ENCODE peak calls at places on chromosomes 16 and 17, in four cellular contexts. H is HepG2, P is K562, C is HCT116. Z is an unnamed sample.

GRCh38 chr16:72112452-72112792 is 18.8 kb downstream of the DHX38 start:
- DNase-seq in H (no peak), P (no peak), C (no peak), Z (no peak)

GRCh38 chr17:48596000-48596734 is 2.6 kb upstream of the HOXB5 start:
- DNase-seq in H (no peak), P (no peak), C (no peak), Z (no peak)

GRCh38 chr16:50025544-50025931 is 513 bp downstream of the CNEP1R1 start:
- DNase-seq in H (peak; percentile 23), P (peak; percentile 31), C (no peak), Z (no peak)

GRCh38 chr17:19986941-19987714 is 9.5 kb upstream of the AKAP10 start:
- DNase-seq in H (no peak), P (no peak), C (no peak), Z (no peak)

GRCh38 chr17:8073627-8074485 is 13.7 kb downstream of the ALOX12B start:
- DNase-seq in H (peak; percentile 32), P (peak; percentile 71), C (peak; percentile 44), Z (peak; percentile 62)

GRCh38 chr17:64441772-64442549 is 7.0 kb upstream of the MILR1 start:
- DNase-seq in H (peak; percentile 47), P (no peak), C (no peak), Z (no peak)

GRCh38 chr16:78035012-78035411 is 12.7 kb downstream of the CLEC3A start:
- DNase-seq in H (no peak), P (no peak), C (no peak), Z (no peak)

GRCh38 chr16:89883346-89884040 is 10.1 kb downstream of the TCF25 start:
- DNase-seq in H (no peak), P (no peak), C (no peak), Z (no peak)

GRCh38 chr17:29733151-29733550 is 110.4 kb upstream of the CORO6 start:
- DNase-seq in H (no peak), P (no peak), C (no peak), Z (no peak)

GRCh38 chr17:7045492-7046126 is 1.7 kb upstream of the SLC16A11 start:
- DNase-seq in H (peak; percentile 80), P (no peak), C (peak; percentile 67), Z (peak; percentile 39)

GRCh38 chr16:63776034-63776433 is 1345.8 kb downstream of the CDH11 start:
- DNase-seq in H (no peak), P (no peak), C (no peak), Z (no peak)

GRCh38 chr16:25413962-25414361 is 156.3 kb upstream of the ZKSCAN2 start:
- DNase-seq in H (no peak), P (no peak), C (no peak), Z (no peak)

GRCh38 chr17:55926276-55926995 is 175.6 kb downstream of the PCTP start:
- DNase-seq in H (no peak), P (no peak), C (no peak), Z (peak; percentile 30)

GRCh38 chr16:77816293-77816692 is 27.9 kb downstream of the VAT1L start:
- DNase-seq in H (no peak), P (no peak), C (no peak), Z (no peak)

GRCh38 chr16:27564226-27564625 is 14.3 kb downstream of the KATNIP start:
- DNase-seq in H (no peak), P (no peak), C (no peak), Z (no peak)

GRCh38 chr17:11503292-11503691 is 95.0 kb upstream of the DNAH9 start:
- DNase-seq in H (no peak), P (no peak), C (no peak), Z (no peak)

GRCh38 chr17:6708357-6708961 is 4.7 kb downstream of the SLC13A5 start:
- DNase-seq in H (no peak), P (no peak), C (no peak), Z (no peak)

GRCh38 chr16:19969284-19969683 is 84.6 kb upstream of the GPRC5B start:
- DNase-seq in H (no peak), P (no peak), C (no peak), Z (no peak)

GRCh38 chr16:69035375-69035774 is 70.1 kb upstream of the HAS3 start:
- DNase-seq in H (no peak), P (no peak), C (no peak), Z (no peak)

GRCh38 chr16:35559911-35560636 is 2100.7 kb downstream of the TP53TG3F start:
- DNase-seq in H (no peak), P (no peak), C (no peak), Z (no peak)

GRCh38 chr16:75648265-75649076 is 898 bp downstream of the TERF2IP start:
- DNase-seq in H (peak; percentile 63), P (peak; percentile 72), C (peak; percentile 48), Z (peak; percentile 57)

GRCh38 chr16:69113216-69113615 is 7.8 kb downstream of the HAS3 start:
- DNase-seq in H (no peak), P (no peak), C (no peak), Z (no peak)

GRCh38 chr17:55731586-55732250 is 9.1 kb upstream of the TMEM100 start:
- DNase-seq in H (no peak), P (no peak), C (no peak), Z (no peak)

GRCh38 chr17:81354944-81355327 is 40.3 kb upstream of the BAHCC1 start:
- DNase-seq in H (peak; percentile 71), P (peak; percentile 54), C (no peak), Z (no peak)

GRCh38 chr17:48465884-48466283 is 35.9 kb upstream of the SKAP1 start:
- DNase-seq in H (no peak), P (no peak), C (no peak), Z (no peak)

GRCh38 chr16:66619036-66619435 is 14.5 kb downstream of the CMTM3 start:
- DNase-seq in H (no peak), P (no peak), C (no peak), Z (no peak)

GRCh38 chr16:49755291-49755611 is 100.7 kb downstream of the ZNF423 start:
- DNase-seq in H (no peak), P (peak; percentile 25), C (peak; percentile 10), Z (peak; percentile 40)

GRCh38 chr17:18984273-18985114 is 20.1 kb downstream of the FAM83G start:
- DNase-seq in H (no peak), P (no peak), C (no peak), Z (no peak)

GRCh38 chr17:56884483-56885144 is 29.2 kb downstream of the TRIM25 start:
- DNase-seq in H (no peak), P (no peak), C (no peak), Z (no peak)

GRCh38 chr16:69839798-69840409 is 77.8 kb downstream of the WWP2 start:
- DNase-seq in H (peak; percentile 81), P (no peak), C (no peak), Z (no peak)

GRCh38 chr16:14302031-14302398 is 230.9 kb downstream of the MRTFB start:
- DNase-seq in H (peak; percentile 49), P (peak; percentile 89), C (no peak), Z (no peak)

GRCh38 chr16:85347213-85347591 is 234.9 kb upstream of the CIBAR2 start:
- DNase-seq in H (peak; percentile 23), P (peak; percentile 75), C (no peak), Z (no peak)

GRCh38 chr16:80511824-80512223 is 29.0 kb upstream of the DYNLRB2 start:
- DNase-seq in H (no peak), P (no peak), C (no peak), Z (no peak)

GRCh38 chr16:84867696-84868095 is 47.9 kb downstream of the CRISPLD2 start:
- DNase-seq in H (no peak), P (no peak), C (no peak), Z (no peak)

DNA sequence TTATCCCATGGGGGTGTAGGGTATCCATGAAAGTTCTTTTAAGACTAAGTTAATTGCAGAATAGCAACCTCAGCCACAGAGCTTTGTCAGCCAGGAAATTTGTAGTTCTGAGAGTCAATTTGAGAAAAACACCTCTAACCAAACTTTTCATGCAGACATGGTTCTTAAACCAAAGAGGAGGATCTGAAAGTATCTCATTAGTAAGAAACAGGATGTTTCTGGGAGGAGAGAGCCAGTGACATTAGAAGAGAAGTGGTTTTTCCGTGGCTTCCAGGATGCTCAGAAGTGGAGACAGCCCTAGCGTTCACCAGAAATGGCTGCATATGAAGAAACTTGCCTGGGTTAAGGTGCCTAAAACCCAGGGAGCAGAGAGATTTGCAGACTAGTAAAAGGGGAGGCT is 7.9 kb downstream of the GNAO1 start:
- DNase-seq in H (no peak), P (no peak), C (no peak), Z (no peak)
- TF ChIP-seq ZNF274 in H (no peak), P (no peak), C (no peak), Z (no peak)

GRCh38 chr16:31453255-31454204 is 5.8 kb upstream of the ARMC5 start:
- DNase-seq in H (peak; percentile 75), P (peak; percentile 40), C (no peak), Z (no peak)
- H3K9ac ChIP-seq in H (peak overlapping the region; percentile 9), P (peak overlapping the region; percentile 28), C (peak overlapping the region; percentile 16), Z (peak overlapping the region; percentile 53)

DNA sequence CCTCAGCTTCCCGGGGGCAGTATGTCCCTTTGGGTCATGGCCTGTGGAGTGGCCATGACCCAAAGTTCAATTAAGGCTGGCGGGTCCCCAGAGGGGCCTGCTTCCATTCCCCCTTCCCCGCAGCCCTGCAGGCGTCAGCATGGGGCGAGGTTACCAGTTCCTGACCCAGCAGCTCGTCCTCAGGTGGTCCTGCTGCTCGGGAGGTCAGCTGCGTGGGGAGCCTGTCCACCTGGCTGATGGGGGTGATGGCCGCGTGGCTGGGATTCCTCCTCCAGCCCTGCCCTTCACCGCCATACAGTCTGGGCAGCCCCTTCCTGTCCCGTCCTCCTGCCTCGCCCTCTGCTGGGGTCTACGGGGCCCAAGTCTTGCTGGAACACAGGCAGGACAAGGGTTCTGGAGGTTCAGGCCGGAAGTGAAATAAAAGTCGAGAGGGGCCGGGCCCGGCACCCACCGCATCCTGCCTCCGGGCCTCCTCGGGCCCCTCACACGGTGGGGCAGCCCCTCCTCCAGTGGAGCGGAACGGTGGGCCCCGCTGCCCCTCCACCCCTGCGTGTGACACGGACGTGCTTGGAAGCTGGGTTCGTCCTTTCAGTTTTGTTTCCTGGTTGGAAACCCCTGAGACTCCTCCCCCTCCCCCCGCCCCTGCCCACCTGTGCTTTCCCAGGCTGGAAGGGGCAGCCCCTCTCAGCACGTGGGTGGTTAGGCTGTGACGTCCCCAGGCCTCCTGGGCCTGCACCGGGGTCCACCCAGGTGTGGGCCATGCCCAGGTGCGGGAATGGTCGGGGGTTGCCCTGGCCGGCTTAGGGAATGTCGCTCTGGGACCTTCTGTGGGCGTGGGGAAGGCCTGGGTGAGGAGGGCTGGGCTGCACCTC is 6.8 kb downstream of the UBALD2 start:
- DNase-seq in H (no peak), P (peak; percentile 37), C (no peak), Z (no peak)
- TF ChIP-seq YY1 in H (no peak), P (no peak), C (no peak), Z (no peak)

DNA sequence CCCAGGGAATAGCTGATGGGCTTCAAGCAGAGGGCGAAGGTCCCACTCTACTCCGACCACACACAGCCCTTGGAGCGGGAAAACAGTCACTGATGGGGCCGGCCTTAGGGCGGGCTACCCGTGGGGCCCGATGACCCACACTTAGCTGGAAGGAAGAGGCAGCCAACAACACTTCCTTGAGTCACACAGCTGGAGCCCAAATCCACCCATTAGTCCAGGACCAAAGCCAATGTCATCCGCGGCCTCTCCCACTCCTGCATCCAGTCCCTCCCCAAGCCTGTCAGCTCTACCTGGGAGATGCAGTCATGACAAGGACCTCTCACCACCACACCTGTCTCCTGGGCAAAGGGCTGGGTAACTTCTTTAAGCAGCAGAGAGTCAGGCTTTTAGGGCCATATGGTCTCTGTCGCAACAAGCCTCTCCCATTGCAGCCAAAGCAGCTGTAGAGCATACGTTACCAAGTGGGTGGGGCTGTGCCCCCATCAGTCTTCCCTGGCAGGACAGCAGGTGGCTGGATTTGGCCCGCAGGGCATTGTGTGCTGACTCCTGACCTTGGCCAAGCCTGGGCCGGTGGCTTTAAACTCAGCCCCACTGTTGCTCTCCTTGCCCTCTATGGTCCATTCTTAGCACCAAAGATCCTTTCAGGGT is 110.7 kb downstream of the SOCS1 start:
- DNase-seq in H (no peak), P (no peak), C (no peak), Z (no peak)
- TF ChIP-seq ZNF274 in H (no peak), P (no peak), C (no peak), Z (no peak)

GRCh38 chr16:2091722-2092620 is 43.7 kb downstream of the PKD1 start:
- DNase-seq in H (no peak), P (no peak), C (no peak), Z (no peak)
- H3K9ac ChIP-seq in H (no peak overlapping the region), P (no peak overlapping the region), C (peak overlapping the region; percentile 69), Z (peak overlapping the region; percentile 83)

Z was measured in NT2/D1.